ENCODE peak calls at places on chromosomes 5 and 9, in eight cellular contexts. R is iris pigment epithelial cell; A is T-helper 1 cell; Y is activated CD4-positive, CD25-positive, alpha-beta regulatory T cell; O is ELR; Z is stimulated activated CD4-positive, alpha-beta T cell treated with anti-CD3 and anti-CD28 coated beads, TNF-alpha, amount 100 ng/mL, for 1 hour; L is NCI-H1417; N is HuH-7. E is an unnamed sample.
A peak's percentile ranks its signal among the peaks of the same experiment; 100 is the strongest.

GRCh38 chr5:37554938-37555337 is 175.8 kb downstream of the WDR70 start:
- DNase-seq in R (no peak), A (no peak), Y (no peak), O (peak; percentile 50), Z (no peak), L (no peak), N (peak; percentile 45), E (no peak)

GRCh38 chr9:14910178-14910805 is at the start of gene FREM1:
- DNase-seq in R (peak; percentile 23), A (no peak), Y (no peak), O (no peak), Z (no peak), L (peak; percentile 41), N (peak; percentile 4), E (peak; percentile 74)

GRCh38 chr5:123916331-123917121 is 404.5 kb downstream of the CSNK1G3 start:
- DNase-seq in R (peak; percentile 64), A (no peak), Y (no peak), O (peak; percentile 50), Z (no peak), L (peak; percentile 19), N (no peak), E (no peak)

GRCh38 chr5:90113108-90113507 is 296.4 kb downstream of the CETN3 start:
- DNase-seq in R (no peak), A (no peak), Y (no peak), O (no peak), Z (no peak), L (no peak), N (no peak), E (no peak)

GRCh38 chr9:98172604-98173003 is 19.8 kb downstream of the CORO2A start:
- DNase-seq in R (no peak), A (no peak), Y (no peak), O (no peak), Z (no peak), L (peak; percentile 99), N (peak; percentile 68), E (no peak)

GRCh38 chr5:13831236-13831810 is 113.2 kb downstream of the DNAH5 start:
- DNase-seq in R (peak; percentile 3), A (no peak), Y (no peak), O (peak; percentile 49), Z (no peak), L (peak; percentile 25), N (no peak), E (no peak)

GRCh38 chr9:2859776-2860379 is 16.0 kb upstream of the PUM3 start:
- DNase-seq in R (peak; percentile 65), A (peak; percentile 33), Y (no peak), O (peak; percentile 67), Z (no peak), L (peak; percentile 74), N (peak; percentile 48), E (no peak)

GRCh38 chr9:81427870-81428269 is 261.5 kb downstream of the TLE1 start:
- DNase-seq in R (no peak), A (no peak), Y (no peak), O (peak; percentile 50), Z (no peak), L (no peak), N (no peak), E (no peak)